ENCODE peak calls at places on chromosomes 2 and 18, in seven cellular contexts. One of them, this sample, is unnamed.

GRCh38 chr2:38523728-38524437 is 78.8 kb downstream of the HNRNPLL start:
- DNase-seq in upper lobe of right lung: no peak
- DNase-seq in AG10803: no peak
- DNase-seq in fibroblast of lung: no peak
- DNase-seq in activated gamma-delta T cell treated with Interleukin-2 at 50 U/mL for 16 hours: no peak
- DNase-seq in NCI-H510A treated with DMSO at 0.1 percent for 48 hours: no peak
- DNase-seq in caudate nucleus: no peak
- DNase-seq in this sample: no peak

GRCh38 chr2:43139996-43140621 is 86.3 kb downstream of the ZFP36L2 start:
- DNase-seq in upper lobe of right lung: peak
- DNase-seq in AG10803: peak
- DNase-seq in fibroblast of lung: peak
- DNase-seq in activated gamma-delta T cell treated with Interleukin-2 at 50 U/mL for 16 hours: no peak
- DNase-seq in NCI-H510A treated with DMSO at 0.1 percent for 48 hours: no peak
- DNase-seq in caudate nucleus: no peak
- DNase-seq in this sample: peak

GRCh38 chr2:238700122-238700457 is 147.8 kb upstream of the TWIST2 start:
- DNase-seq in upper lobe of right lung: peak
- DNase-seq in AG10803: peak
- DNase-seq in fibroblast of lung: peak
- DNase-seq in activated gamma-delta T cell treated with Interleukin-2 at 50 U/mL for 16 hours: no peak
- DNase-seq in NCI-H510A treated with DMSO at 0.1 percent for 48 hours: no peak
- DNase-seq in caudate nucleus: no peak
- DNase-seq in this sample: peak

GRCh38 chr2:114274957-114275356 is 167.5 kb upstream of the DPP10 start:
- DNase-seq in upper lobe of right lung: no peak
- DNase-seq in AG10803: no peak
- DNase-seq in fibroblast of lung: no peak
- DNase-seq in activated gamma-delta T cell treated with Interleukin-2 at 50 U/mL for 16 hours: no peak
- DNase-seq in NCI-H510A treated with DMSO at 0.1 percent for 48 hours: no peak
- DNase-seq in caudate nucleus: no peak
- DNase-seq in this sample: no peak

GRCh38 chr2:145652992-145653545 is 1133.2 kb upstream of the ZEB2 start:
- DNase-seq in upper lobe of right lung: no peak
- DNase-seq in AG10803: peak
- DNase-seq in fibroblast of lung: peak
- DNase-seq in activated gamma-delta T cell treated with Interleukin-2 at 50 U/mL for 16 hours: no peak
- DNase-seq in NCI-H510A treated with DMSO at 0.1 percent for 48 hours: no peak
- DNase-seq in caudate nucleus: no peak
- DNase-seq in this sample: no peak

GRCh38 chr2:152309352-152310214 is 25.4 kb upstream of the FMNL2 start:
- DNase-seq in upper lobe of right lung: no peak
- DNase-seq in AG10803: no peak
- DNase-seq in fibroblast of lung: no peak
- DNase-seq in activated gamma-delta T cell treated with Interleukin-2 at 50 U/mL for 16 hours: no peak
- DNase-seq in NCI-H510A treated with DMSO at 0.1 percent for 48 hours: no peak
- DNase-seq in caudate nucleus: no peak
- DNase-seq in this sample: no peak

GRCh38 chr2:157194097-157194688 is 63.3 kb upstream of the GALNT5 start:
- DNase-seq in upper lobe of right lung: no peak
- DNase-seq in AG10803: peak
- DNase-seq in fibroblast of lung: peak
- DNase-seq in activated gamma-delta T cell treated with Interleukin-2 at 50 U/mL for 16 hours: no peak
- DNase-seq in NCI-H510A treated with DMSO at 0.1 percent for 48 hours: peak
- DNase-seq in caudate nucleus: peak
- DNase-seq in this sample: no peak

GRCh38 chr2:170292415-170292814 is 114.5 kb downstream of the MYO3B start:
- DNase-seq in upper lobe of right lung: no peak
- DNase-seq in AG10803: no peak
- DNase-seq in fibroblast of lung: no peak
- DNase-seq in activated gamma-delta T cell treated with Interleukin-2 at 50 U/mL for 16 hours: no peak
- DNase-seq in NCI-H510A treated with DMSO at 0.1 percent for 48 hours: no peak
- DNase-seq in caudate nucleus: no peak
- DNase-seq in this sample: no peak

GRCh38 chr2:47405757-47406156 is 2.8 kb downstream of the MSH2 start:
- DNase-seq in upper lobe of right lung: no peak
- DNase-seq in AG10803: no peak
- DNase-seq in fibroblast of lung: no peak
- DNase-seq in activated gamma-delta T cell treated with Interleukin-2 at 50 U/mL for 16 hours: no peak
- DNase-seq in NCI-H510A treated with DMSO at 0.1 percent for 48 hours: no peak
- DNase-seq in caudate nucleus: no peak
- DNase-seq in this sample: no peak

GRCh38 chr2:74206180-74206688 is 7.8 kb downstream of the MTHFD2 start:
- DNase-seq in upper lobe of right lung: no peak
- DNase-seq in AG10803: peak
- DNase-seq in fibroblast of lung: peak
- DNase-seq in activated gamma-delta T cell treated with Interleukin-2 at 50 U/mL for 16 hours: no peak
- DNase-seq in NCI-H510A treated with DMSO at 0.1 percent for 48 hours: no peak
- DNase-seq in caudate nucleus: no peak
- DNase-seq in this sample: no peak

GRCh38 chr18:35949903-35950627 is 22.4 kb upstream of the RMP24 start:
- DNase-seq in upper lobe of right lung: peak
- DNase-seq in AG10803: peak
- DNase-seq in fibroblast of lung: peak
- DNase-seq in activated gamma-delta T cell treated with Interleukin-2 at 50 U/mL for 16 hours: peak
- DNase-seq in NCI-H510A treated with DMSO at 0.1 percent for 48 hours: peak
- DNase-seq in caudate nucleus: peak
- DNase-seq in this sample: peak

GRCh38 chr2:205566556-205567061 is 115.7 kb upstream of the NRP2 start:
- DNase-seq in upper lobe of right lung: no peak
- DNase-seq in AG10803: no peak
- DNase-seq in fibroblast of lung: no peak
- DNase-seq in activated gamma-delta T cell treated with Interleukin-2 at 50 U/mL for 16 hours: no peak
- DNase-seq in NCI-H510A treated with DMSO at 0.1 percent for 48 hours: no peak
- DNase-seq in caudate nucleus: no peak
- DNase-seq in this sample: no peak

GRCh38 chr18:2984703-2985261 is 28.2 kb downstream of the LPIN2 start:
- DNase-seq in upper lobe of right lung: no peak
- DNase-seq in AG10803: no peak
- DNase-seq in fibroblast of lung: no peak
- DNase-seq in activated gamma-delta T cell treated with Interleukin-2 at 50 U/mL for 16 hours: no peak
- DNase-seq in NCI-H510A treated with DMSO at 0.1 percent for 48 hours: no peak
- DNase-seq in caudate nucleus: no peak
- DNase-seq in this sample: no peak

GRCh38 chr2:217588266-217588665 is 414.5 kb downstream of the TNS1 start:
- DNase-seq in upper lobe of right lung: no peak
- DNase-seq in AG10803: no peak
- DNase-seq in fibroblast of lung: no peak
- DNase-seq in activated gamma-delta T cell treated with Interleukin-2 at 50 U/mL for 16 hours: no peak
- DNase-seq in NCI-H510A treated with DMSO at 0.1 percent for 48 hours: peak
- DNase-seq in caudate nucleus: no peak
- DNase-seq in this sample: no peak

GRCh38 chr18:8049147-8049546 is 482.0 kb downstream of the PTPRM start:
- DNase-seq in upper lobe of right lung: no peak
- DNase-seq in AG10803: no peak
- DNase-seq in fibroblast of lung: peak
- DNase-seq in activated gamma-delta T cell treated with Interleukin-2 at 50 U/mL for 16 hours: no peak
- DNase-seq in NCI-H510A treated with DMSO at 0.1 percent for 48 hours: no peak
- DNase-seq in caudate nucleus: no peak
- DNase-seq in this sample: no peak

GRCh38 chr2:133836691-133837090 is 268.4 kb upstream of the NCKAP5 start:
- DNase-seq in upper lobe of right lung: no peak
- DNase-seq in AG10803: no peak
- DNase-seq in fibroblast of lung: no peak
- DNase-seq in activated gamma-delta T cell treated with Interleukin-2 at 50 U/mL for 16 hours: no peak
- DNase-seq in NCI-H510A treated with DMSO at 0.1 percent for 48 hours: no peak
- DNase-seq in caudate nucleus: no peak
- DNase-seq in this sample: no peak

GRCh38 chr2:16043192-16043591 is 102.8 kb downstream of the MYCN start:
- DNase-seq in upper lobe of right lung: no peak
- DNase-seq in AG10803: no peak
- DNase-seq in fibroblast of lung: no peak
- DNase-seq in activated gamma-delta T cell treated with Interleukin-2 at 50 U/mL for 16 hours: no peak
- DNase-seq in NCI-H510A treated with DMSO at 0.1 percent for 48 hours: no peak
- DNase-seq in caudate nucleus: no peak
- DNase-seq in this sample: no peak

GRCh38 chr18:79962835-79963657 is 1.4 kb upstream of the HSBP1L1 start:
- DNase-seq in upper lobe of right lung: no peak
- DNase-seq in AG10803: no peak
- DNase-seq in fibroblast of lung: no peak
- DNase-seq in activated gamma-delta T cell treated with Interleukin-2 at 50 U/mL for 16 hours: no peak
- DNase-seq in NCI-H510A treated with DMSO at 0.1 percent for 48 hours: no peak
- DNase-seq in caudate nucleus: no peak
- DNase-seq in this sample: peak

GRCh38 chr2:53827398-53828175 is 32.2 kb downstream of the GPR75 start:
- DNase-seq in upper lobe of right lung: no peak
- DNase-seq in AG10803: peak
- DNase-seq in fibroblast of lung: no peak
- DNase-seq in activated gamma-delta T cell treated with Interleukin-2 at 50 U/mL for 16 hours: no peak
- DNase-seq in NCI-H510A treated with DMSO at 0.1 percent for 48 hours: no peak
- DNase-seq in caudate nucleus: peak
- DNase-seq in this sample: no peak

GRCh38 chr2:13662055-13662454 is 945.3 kb downstream of the TRIB2 start:
- DNase-seq in upper lobe of right lung: no peak
- DNase-seq in AG10803: no peak
- DNase-seq in fibroblast of lung: peak
- DNase-seq in activated gamma-delta T cell treated with Interleukin-2 at 50 U/mL for 16 hours: no peak
- DNase-seq in NCI-H510A treated with DMSO at 0.1 percent for 48 hours: no peak
- DNase-seq in caudate nucleus: no peak
- DNase-seq in this sample: no peak

GRCh38 chr2:226052772-226053416 is 653.4 kb downstream of the NYAP2 start:
- DNase-seq in upper lobe of right lung: no peak
- DNase-seq in AG10803: no peak
- DNase-seq in fibroblast of lung: no peak
- DNase-seq in activated gamma-delta T cell treated with Interleukin-2 at 50 U/mL for 16 hours: no peak
- DNase-seq in NCI-H510A treated with DMSO at 0.1 percent for 48 hours: no peak
- DNase-seq in caudate nucleus: no peak
- DNase-seq in this sample: no peak

GRCh38 chr2:133919285-133919684 is 334.6 kb upstream of the MGAT5 start:
- DNase-seq in upper lobe of right lung: no peak
- DNase-seq in AG10803: no peak
- DNase-seq in fibroblast of lung: no peak
- DNase-seq in activated gamma-delta T cell treated with Interleukin-2 at 50 U/mL for 16 hours: no peak
- DNase-seq in NCI-H510A treated with DMSO at 0.1 percent for 48 hours: no peak
- DNase-seq in caudate nucleus: no peak
- DNase-seq in this sample: no peak

GRCh38 chr2:23649819-23650218 is 264.8 kb downstream of the KLHL29 start:
- DNase-seq in upper lobe of right lung: no peak
- DNase-seq in AG10803: no peak
- DNase-seq in fibroblast of lung: no peak
- DNase-seq in activated gamma-delta T cell treated with Interleukin-2 at 50 U/mL for 16 hours: no peak
- DNase-seq in NCI-H510A treated with DMSO at 0.1 percent for 48 hours: no peak
- DNase-seq in caudate nucleus: no peak
- DNase-seq in this sample: no peak

GRCh38 chr2:241809383-241810303 is 650 bp downstream of the NEU4 start:
- DNase-seq in upper lobe of right lung: peak
- DNase-seq in AG10803: no peak
- DNase-seq in fibroblast of lung: no peak
- DNase-seq in activated gamma-delta T cell treated with Interleukin-2 at 50 U/mL for 16 hours: no peak
- DNase-seq in NCI-H510A treated with DMSO at 0.1 percent for 48 hours: no peak
- DNase-seq in caudate nucleus: no peak
- DNase-seq in this sample: peak

GRCh38 chr2:35989523-35989922 is 366.1 kb upstream of the CRIM1 start:
- DNase-seq in upper lobe of right lung: no peak
- DNase-seq in AG10803: no peak
- DNase-seq in fibroblast of lung: no peak
- DNase-seq in activated gamma-delta T cell treated with Interleukin-2 at 50 U/mL for 16 hours: no peak
- DNase-seq in NCI-H510A treated with DMSO at 0.1 percent for 48 hours: no peak
- DNase-seq in caudate nucleus: peak
- DNase-seq in this sample: no peak

GRCh38 chr2:8355046-8355445 is 326.8 kb upstream of the ID2 start:
- DNase-seq in upper lobe of right lung: no peak
- DNase-seq in AG10803: no peak
- DNase-seq in fibroblast of lung: peak
- DNase-seq in activated gamma-delta T cell treated with Interleukin-2 at 50 U/mL for 16 hours: no peak
- DNase-seq in NCI-H510A treated with DMSO at 0.1 percent for 48 hours: no peak
- DNase-seq in caudate nucleus: no peak
- DNase-seq in this sample: no peak

GRCh38 chr2:49224426-49225010 is 70.2 kb upstream of the FSHR start:
- DNase-seq in upper lobe of right lung: no peak
- DNase-seq in AG10803: no peak
- DNase-seq in fibroblast of lung: no peak
- DNase-seq in activated gamma-delta T cell treated with Interleukin-2 at 50 U/mL for 16 hours: no peak
- DNase-seq in NCI-H510A treated with DMSO at 0.1 percent for 48 hours: peak
- DNase-seq in caudate nucleus: no peak
- DNase-seq in this sample: peak

GRCh38 chr18:51575171-51575570 is 377.7 kb upstream of the MEX3C start:
- DNase-seq in upper lobe of right lung: no peak
- DNase-seq in AG10803: no peak
- DNase-seq in fibroblast of lung: no peak
- DNase-seq in activated gamma-delta T cell treated with Interleukin-2 at 50 U/mL for 16 hours: no peak
- DNase-seq in NCI-H510A treated with DMSO at 0.1 percent for 48 hours: no peak
- DNase-seq in caudate nucleus: no peak
- DNase-seq in this sample: no peak

GRCh38 chr2:233542507-233542906 is 24.1 kb downstream of the USP40 start:
- DNase-seq in upper lobe of right lung: no peak
- DNase-seq in AG10803: peak
- DNase-seq in fibroblast of lung: peak
- DNase-seq in activated gamma-delta T cell treated with Interleukin-2 at 50 U/mL for 16 hours: no peak
- DNase-seq in NCI-H510A treated with DMSO at 0.1 percent for 48 hours: no peak
- DNase-seq in caudate nucleus: no peak
- DNase-seq in this sample: peak

GRCh38 chr2:100731535-100731981 is 88.4 kb upstream of the NPAS2 start:
- DNase-seq in upper lobe of right lung: no peak
- DNase-seq in AG10803: peak
- DNase-seq in fibroblast of lung: peak
- DNase-seq in activated gamma-delta T cell treated with Interleukin-2 at 50 U/mL for 16 hours: no peak
- DNase-seq in NCI-H510A treated with DMSO at 0.1 percent for 48 hours: no peak
- DNase-seq in caudate nucleus: no peak
- DNase-seq in this sample: no peak

GRCh38 chr2:111054791-111055627 is 65.7 kb upstream of the BCL2L11 start:
- DNase-seq in upper lobe of right lung: no peak
- DNase-seq in AG10803: no peak
- DNase-seq in fibroblast of lung: no peak
- DNase-seq in activated gamma-delta T cell treated with Interleukin-2 at 50 U/mL for 16 hours: no peak
- DNase-seq in NCI-H510A treated with DMSO at 0.1 percent for 48 hours: peak
- DNase-seq in caudate nucleus: no peak
- DNase-seq in this sample: no peak

GRCh38 chr2:158060160-158060861 is 41.4 kb upstream of the UPP2 start:
- DNase-seq in upper lobe of right lung: no peak
- DNase-seq in AG10803: no peak
- DNase-seq in fibroblast of lung: no peak
- DNase-seq in activated gamma-delta T cell treated with Interleukin-2 at 50 U/mL for 16 hours: no peak
- DNase-seq in NCI-H510A treated with DMSO at 0.1 percent for 48 hours: no peak
- DNase-seq in caudate nucleus: no peak
- DNase-seq in this sample: no peak

GRCh38 chr2:149924028-149924427 is 336.5 kb upstream of the MMADHC start:
- DNase-seq in upper lobe of right lung: no peak
- DNase-seq in AG10803: peak
- DNase-seq in fibroblast of lung: peak
- DNase-seq in activated gamma-delta T cell treated with Interleukin-2 at 50 U/mL for 16 hours: no peak
- DNase-seq in NCI-H510A treated with DMSO at 0.1 percent for 48 hours: no peak
- DNase-seq in caudate nucleus: no peak
- DNase-seq in this sample: no peak

GRCh38 chr2:54858021-54858681 is 134.7 kb downstream of the EML6 start:
- DNase-seq in upper lobe of right lung: no peak
- DNase-seq in AG10803: peak
- DNase-seq in fibroblast of lung: peak
- DNase-seq in activated gamma-delta T cell treated with Interleukin-2 at 50 U/mL for 16 hours: no peak
- DNase-seq in NCI-H510A treated with DMSO at 0.1 percent for 48 hours: no peak
- DNase-seq in caudate nucleus: no peak
- DNase-seq in this sample: no peak

GRCh38 chr2:26631401-26631800 is 9.8 kb downstream of the CIB4 start:
- DNase-seq in upper lobe of right lung: no peak
- DNase-seq in AG10803: no peak
- DNase-seq in fibroblast of lung: no peak
- DNase-seq in activated gamma-delta T cell treated with Interleukin-2 at 50 U/mL for 16 hours: no peak
- DNase-seq in NCI-H510A treated with DMSO at 0.1 percent for 48 hours: no peak
- DNase-seq in caudate nucleus: no peak
- DNase-seq in this sample: no peak

This sample was measured in Right ventricle myocardium superior.